ENCODE peak calls at places on chromosomes 13 and 19, in ten cellular contexts. One of them, this sample, is unnamed.

GRCh38 chr19:46451352-46451751 is 20.0 kb downstream of the PNMA8A start:
- DNase-seq in GM03348: no peak
- DNase-seq in dorsolateral prefrontal cortex: no peak
- DNase-seq in activated naive CD8-positive, alpha-beta T cell treated with anti-CD3 and anti-CD28 coated beads for 36 hours: no peak
- DNase-seq in IMR-90: no peak
- DNase-seq in GM04503: no peak
- DNase-seq in astrocyte of the cerebellum: no peak
- DNase-seq in heart left ventricle: no peak
- DNase-seq in NCI-H2171: peak
- DNase-seq in lower leg skin: no peak
- DNase-seq in this sample: no peak

GRCh38 chr13:36966404-36966803 is 32.7 kb downstream of the ALG5 start:
- DNase-seq in NCI-H2171: no peak
- DNase-seq in activated naive CD8-positive, alpha-beta T cell treated with anti-CD3 and anti-CD28 coated beads for 36 hours: no peak
- DNase-seq in GM04503: no peak
- DNase-seq in astrocyte of the cerebellum: no peak
- DNase-seq in GM03348: no peak
- DNase-seq in dorsolateral prefrontal cortex: no peak
- DNase-seq in IMR-90: no peak
- DNase-seq in heart left ventricle: no peak
- DNase-seq in lower leg skin: no peak
- DNase-seq in this sample: no peak

GRCh38 chr13:40145139-40145538 is 489.7 kb downstream of the COG6 start:
- DNase-seq in dorsolateral prefrontal cortex: no peak
- DNase-seq in activated naive CD8-positive, alpha-beta T cell treated with anti-CD3 and anti-CD28 coated beads for 36 hours: peak
- DNase-seq in astrocyte of the cerebellum: no peak
- DNase-seq in GM04503: no peak
- DNase-seq in NCI-H2171: no peak
- DNase-seq in heart left ventricle: no peak
- DNase-seq in lower leg skin: no peak
- DNase-seq in GM03348: no peak
- DNase-seq in IMR-90: no peak
- DNase-seq in this sample: no peak

GRCh38 chr13:24356837-24357236 is 47.5 kb downstream of the C1QTNF9 start:
- DNase-seq in heart left ventricle: no peak
- DNase-seq in dorsolateral prefrontal cortex: no peak
- DNase-seq in NCI-H2171: no peak
- DNase-seq in activated naive CD8-positive, alpha-beta T cell treated with anti-CD3 and anti-CD28 coated beads for 36 hours: no peak
- DNase-seq in IMR-90: no peak
- DNase-seq in lower leg skin: no peak
- DNase-seq in GM03348: no peak
- DNase-seq in GM04503: no peak
- DNase-seq in astrocyte of the cerebellum: no peak
- DNase-seq in this sample: no peak

GRCh38 chr19:40387151-40387550 is 2.8 kb downstream of the HIPK4 start:
- DNase-seq in dorsolateral prefrontal cortex: no peak
- DNase-seq in NCI-H2171: no peak
- DNase-seq in heart left ventricle: no peak
- DNase-seq in IMR-90: no peak
- DNase-seq in GM03348: no peak
- DNase-seq in activated naive CD8-positive, alpha-beta T cell treated with anti-CD3 and anti-CD28 coated beads for 36 hours: no peak
- DNase-seq in astrocyte of the cerebellum: no peak
- DNase-seq in lower leg skin: no peak
- DNase-seq in GM04503: no peak
- DNase-seq in this sample: no peak

GRCh38 chr19:18049390-18049789 is 37.3 kb downstream of the IL12RB1 start:
- DNase-seq in GM03348: peak
- DNase-seq in NCI-H2171: no peak
- DNase-seq in dorsolateral prefrontal cortex: peak
- DNase-seq in IMR-90: peak
- DNase-seq in GM04503: peak
- DNase-seq in heart left ventricle: peak
- DNase-seq in activated naive CD8-positive, alpha-beta T cell treated with anti-CD3 and anti-CD28 coated beads for 36 hours: no peak
- DNase-seq in astrocyte of the cerebellum: no peak
- DNase-seq in lower leg skin: peak
- DNase-seq in this sample: no peak

GRCh38 chr19:3657395-3657769 is 30.8 kb upstream of the CACTIN start:
- DNase-seq in NCI-H2171: no peak
- DNase-seq in IMR-90: no peak
- DNase-seq in GM04503: no peak
- DNase-seq in GM03348: no peak
- DNase-seq in astrocyte of the cerebellum: no peak
- DNase-seq in lower leg skin: no peak
- DNase-seq in activated naive CD8-positive, alpha-beta T cell treated with anti-CD3 and anti-CD28 coated beads for 36 hours: no peak
- DNase-seq in heart left ventricle: no peak
- DNase-seq in dorsolateral prefrontal cortex: no peak
- DNase-seq in this sample: no peak

GRCh38 chr13:110227864-110228643 is 78.9 kb downstream of the COL4A1 start:
- DNase-seq in GM03348: no peak
- DNase-seq in GM04503: no peak
- DNase-seq in NCI-H2171: no peak
- DNase-seq in lower leg skin: no peak
- DNase-seq in astrocyte of the cerebellum: no peak
- DNase-seq in IMR-90: no peak
- DNase-seq in activated naive CD8-positive, alpha-beta T cell treated with anti-CD3 and anti-CD28 coated beads for 36 hours: no peak
- DNase-seq in heart left ventricle: no peak
- DNase-seq in dorsolateral prefrontal cortex: no peak
- DNase-seq in this sample: no peak

GRCh38 chr13:113207890-113208423 is 512 bp downstream of the PCID2 start:
- DNase-seq in astrocyte of the cerebellum: no peak
- DNase-seq in IMR-90: peak
- DNase-seq in dorsolateral prefrontal cortex: peak
- DNase-seq in heart left ventricle: peak
- DNase-seq in lower leg skin: no peak
- DNase-seq in NCI-H2171: no peak
- DNase-seq in GM03348: peak
- DNase-seq in GM04503: no peak
- DNase-seq in activated naive CD8-positive, alpha-beta T cell treated with anti-CD3 and anti-CD28 coated beads for 36 hours: no peak
- DNase-seq in this sample: no peak

GRCh38 chr19:49362048-49362925 is at the start of gene TEAD2:
- DNase-seq in GM04503: no peak
- DNase-seq in heart left ventricle: peak
- DNase-seq in IMR-90: peak
- DNase-seq in activated naive CD8-positive, alpha-beta T cell treated with anti-CD3 and anti-CD28 coated beads for 36 hours: no peak
- DNase-seq in GM03348: peak
- DNase-seq in astrocyte of the cerebellum: no peak
- DNase-seq in NCI-H2171: no peak
- DNase-seq in lower leg skin: no peak
- DNase-seq in dorsolateral prefrontal cortex: no peak
- DNase-seq in this sample: no peak

GRCh38 chr13:44591316-44591715 is 15.2 kb upstream of the TSC22D1 start:
- DNase-seq in GM03348: no peak
- DNase-seq in IMR-90: no peak
- DNase-seq in NCI-H2171: no peak
- DNase-seq in lower leg skin: no peak
- DNase-seq in astrocyte of the cerebellum: no peak
- DNase-seq in activated naive CD8-positive, alpha-beta T cell treated with anti-CD3 and anti-CD28 coated beads for 36 hours: no peak
- DNase-seq in dorsolateral prefrontal cortex: no peak
- DNase-seq in GM04503: no peak
- DNase-seq in heart left ventricle: no peak
- DNase-seq in this sample: no peak

GRCh38 chr19:29785955-29786589 is 25.7 kb upstream of the CCNE1 start:
- DNase-seq in astrocyte of the cerebellum: no peak
- DNase-seq in lower leg skin: no peak
- DNase-seq in activated naive CD8-positive, alpha-beta T cell treated with anti-CD3 and anti-CD28 coated beads for 36 hours: peak
- DNase-seq in IMR-90: no peak
- DNase-seq in GM03348: no peak
- DNase-seq in heart left ventricle: no peak
- DNase-seq in NCI-H2171: no peak
- DNase-seq in dorsolateral prefrontal cortex: no peak
- DNase-seq in GM04503: no peak
- DNase-seq in this sample: peak

This sample was measured in stimulated activated CD8-positive, alpha-beta memory T cell treated with anti-CD3 and anti-CD28 coated beads, Interleukin-2, amount 100 ng/mL, for 48 hours.